ENCODE peak calls at places on chromosomes 2 and 18, in eight cellular contexts. M is astrocyte, W is esophagus squamous epithelium, V is suprapubic skin, D is transverse colon, Z is mesendoderm, U is left ventricle myocardium inferior, L is heart right ventricle. N is an unnamed sample. For H3K4me1, the result is how much of the 10 kb centered on the place peaks cover.

GRCh38 chr2:150520887-150521664 is 33.6 kb upstream of the RND3 start:
- DNase-seq in V (no peak), W (no peak), D (no peak), Z (no peak), U (no peak), M (peak), L (no peak), N (peak)

GRCh38 chr2:191114403-191114886 is 36.3 kb downstream of the STAT4 start:
- DNase-seq in W (no peak), M (no peak), L (no peak), U (no peak), D (no peak), Z (no peak), V (no peak), N (no peak)

GRCh38 chr18:77157312-77157711 is 24.7 kb upstream of the MBP start:
- DNase-seq in U (no peak), W (no peak), L (no peak), D (no peak), M (no peak), V (no peak), Z (no peak), N (no peak)

GRCh38 chr2:28681216-28681981 is 70.2 kb upstream of the PPP1CB start:
- DNase-seq in D (no peak), L (no peak), Z (no peak), M (peak), W (no peak), V (no peak), U (no peak), N (peak)

GRCh38 chr2:159201321-159202063 is 85.0 kb downstream of the WDSUB1 start:
- DNase-seq in L (no peak), W (no peak), D (no peak), U (no peak), V (no peak), Z (no peak), M (no peak), N (no peak)

GRCh38 chr2:105455488-105455991 is 56.7 kb upstream of the FHL2 start:
- DNase-seq in U (no peak), W (no peak), M (peak), V (no peak), D (peak), Z (peak), L (no peak), N (peak)

GRCh38 chr2:69804416-69804815 is 25.0 kb upstream of the GMCL1 start:
- DNase-seq in L (no peak), V (no peak), Z (no peak), W (no peak), U (no peak), D (no peak), M (no peak), N (no peak)

GRCh38 chr2:140929866-140930265 is 1201.0 kb downstream of the LRP1B start:
- DNase-seq in V (no peak), U (no peak), M (no peak), Z (no peak), W (no peak), D (no peak), L (no peak), N (no peak)

GRCh38 chr18:7366597-7366996 is 135.7 kb downstream of the LRRC30 start:
- DNase-seq in M (no peak), L (no peak), D (no peak), U (no peak), V (no peak), W (no peak), Z (no peak), N (no peak)

GRCh38 chr2:46939596-46940359 is 24.2 kb upstream of the MCFD2 start:
- DNase-seq in V (no peak), M (no peak), Z (peak), U (no peak), W (no peak), L (no peak), D (no peak), N (no peak)

GRCh38 chr2:66577331-66578041 is 142.6 kb downstream of the MEIS1 start:
- DNase-seq in U (no peak), Z (peak), V (no peak), W (no peak), D (no peak), M (no peak), L (peak), N (no peak)

GRCh38 chr18:48831113-48831759 is 119.5 kb downstream of the SMAD7 start:
- DNase-seq in L (no peak), V (peak), D (no peak), Z (no peak), W (no peak), M (no peak), U (no peak), N (no peak)

GRCh38 chr18:58856881-58857280 is 7.8 kb upstream of the ZNF532 start:
- DNase-seq in L (no peak), W (no peak), V (no peak), D (no peak), Z (no peak), U (no peak), M (no peak), N (no peak)

GRCh38 chr18:6920099-6920955 is 190.8 kb downstream of the ARHGAP28 start:
- DNase-seq in Z (peak), L (no peak), U (no peak), V (no peak), W (no peak), D (peak), M (peak), N (peak)

GRCh38 chr2:145547620-145548019 is 1027.7 kb upstream of the ZEB2 start:
- DNase-seq in U (no peak), W (no peak), V (no peak), D (no peak), Z (no peak), L (no peak), M (no peak), N (peak)

GRCh38 chr2:238914648-238915015 is 66.7 kb downstream of the TWIST2 start:
- DNase-seq in U (no peak), V (no peak), D (no peak), Z (no peak), L (no peak), W (no peak), M (peak), N (no peak)

GRCh38 chr2:86671304-86671981 is 47.8 kb upstream of the RNF103 start:
- DNase-seq in Z (peak), V (no peak), U (no peak), D (no peak), W (no peak), L (no peak), M (peak), N (peak)

GRCh38 chr2:175837046-175837445 is 165.0 kb downstream of the LNPK start:
- DNase-seq in L (no peak), Z (peak), M (peak), W (no peak), U (no peak), D (no peak), V (no peak), N (no peak)

GRCh38 chr2:28250006-28250405 is 142.7 kb upstream of the FOSL2 start:
- DNase-seq in D (no peak), W (no peak), L (no peak), U (no peak), Z (peak), V (no peak), M (peak), N (no peak)

GRCh38 chr2:144147356-144147755 is 372.6 kb downstream of the ZEB2 start:
- DNase-seq in Z (no peak), D (no peak), V (no peak), L (no peak), W (no peak), U (no peak), M (no peak), N (no peak)

GRCh38 chr2:110679337-110679707 is 1.5 kb upstream of the BUB1 start:
- DNase-seq in M (peak), W (no peak), D (no peak), U (no peak), L (no peak), Z (no peak), V (no peak), N (peak)

GRCh38 chr2:109382236-109382930 is 231.4 kb downstream of the SEPTIN10 start:
- DNase-seq in D (no peak), M (no peak), V (peak), U (no peak), L (no peak), Z (peak), W (no peak), N (no peak)

GRCh38 chr2:40488101-40488598 is 36.3 kb upstream of the SLC8A1 start:
- DNase-seq in D (no peak), Z (peak), U (no peak), L (no peak), M (no peak), V (no peak), W (no peak), N (peak)

GRCh38 chr2:86440631-86441391 is at the start of gene KDM3A:
- DNase-seq in Z (peak), U (peak), D (peak), M (peak), W (peak), V (peak), L (peak), N (peak)

GRCh38 chr2:240479111-240479501 is 43.6 kb downstream of the GPC1 start:
- DNase-seq in U (no peak), Z (no peak), D (no peak), W (no peak), V (peak), M (no peak), L (no peak), N (no peak)

GRCh38 chr2:113977060-113977659 is 87.3 kb downstream of the ACTR3 start:
- DNase-seq in D (no peak), Z (no peak), V (no peak), W (no peak), U (no peak), M (no peak), L (no peak), N (no peak)

GRCh38 chr2:212979046-212979612 is 172.3 kb downstream of the IKZF2 start:
- DNase-seq in M (no peak), L (no peak), W (no peak), U (no peak), V (no peak), Z (no peak), D (no peak), N (no peak)

GRCh38 chr18:37457337-37457736 is 108.3 kb downstream of the CELF4 start:
- DNase-seq in W (no peak), D (no peak), U (no peak), L (no peak), M (no peak), V (no peak), Z (no peak), N (no peak)

GRCh38 chr18:57743008-57743407 is 60.1 kb downstream of the ATP8B1 start:
- DNase-seq in W (no peak), L (no peak), U (no peak), V (no peak), Z (no peak), D (no peak), M (peak), N (peak)

GRCh38 chr18:49972535-49972934 is 159.2 kb upstream of the ACAA2 start:
- DNase-seq in L (no peak), V (peak), M (no peak), U (no peak), W (no peak), D (no peak), Z (no peak), N (no peak)

GRCh38 chr2:147937744-147938349 is 82.7 kb downstream of the ORC4 start:
- DNase-seq in M (no peak), D (no peak), L (no peak), Z (peak), W (no peak), U (no peak), V (no peak), N (peak)

GRCh38 chr2:120715356-120715755 is 20.3 kb upstream of the GLI2 start:
- DNase-seq in D (no peak), M (no peak), L (no peak), V (peak), Z (no peak), U (no peak), W (no peak), N (no peak)

GRCh38 chr2:105886029-105886454 is 141.3 kb downstream of the NCK2 start:
- DNase-seq in Z (no peak), V (no peak), W (no peak), M (peak), L (no peak), D (no peak), U (no peak), N (no peak)

GRCh38 chr2:38690499-38691420 is 24.8 kb downstream of the GALM start:
- DNase-seq in W (no peak), V (no peak), Z (peak), L (no peak), M (peak), D (peak), U (no peak), N (peak)

GRCh38 chr2:207341816-207342215 is 176.1 kb upstream of the KLF7 start:
- DNase-seq in Z (peak), W (no peak), V (no peak), M (no peak), L (no peak), D (no peak), U (no peak), N (no peak)

GRCh38 chr2:221572821-221573429 is 821 bp upstream of the EPHA4 start:
- DNase-seq in V (no peak), Z (no peak), M (peak), L (peak), U (peak), D (peak), W (no peak), N (peak)

GRCh38 chr2:100880730-100881129 is 60.8 kb downstream of the NPAS2 start:
- DNase-seq in D (no peak), U (no peak), W (no peak), Z (no peak), L (no peak), M (no peak), V (no peak), N (peak)

GRCh38 chr2:7773362-7773973 is 856.3 kb downstream of the RNF144A start:
- DNase-seq in D (no peak), Z (peak), U (no peak), M (peak), W (no peak), V (no peak), L (no peak), N (no peak)

GRCh38 chr2:7774481-7774880 is 857.3 kb downstream of the RNF144A start:
- DNase-seq in W (no peak), M (no peak), D (no peak), V (no peak), U (no peak), L (no peak), Z (no peak), N (no peak)

GRCh38 chr2:7771781-7772180 is 854.6 kb downstream of the RNF144A start:
- DNase-seq in U (no peak), Z (no peak), D (no peak), L (no peak), M (no peak), V (no peak), W (no peak), N (no peak)

GRCh38 chr2:7777668-7778067 is 860.5 kb downstream of the RNF144A start:
- DNase-seq in D (no peak), L (no peak), Z (peak), W (no peak), V (no peak), U (no peak), M (no peak), N (no peak)

GRCh38 chr2:7773974-7774365 is 856.8 kb downstream of the RNF144A start:
- DNase-seq in D (no peak), U (no peak), L (no peak), M (no peak), V (no peak), Z (no peak), W (no peak), N (no peak)
- H3K4me1 ChIP-seq in D (under half), U (under half), L (under half), M (under half), V (under half), Z (under half), W (under half), N (under half)

DNA sequence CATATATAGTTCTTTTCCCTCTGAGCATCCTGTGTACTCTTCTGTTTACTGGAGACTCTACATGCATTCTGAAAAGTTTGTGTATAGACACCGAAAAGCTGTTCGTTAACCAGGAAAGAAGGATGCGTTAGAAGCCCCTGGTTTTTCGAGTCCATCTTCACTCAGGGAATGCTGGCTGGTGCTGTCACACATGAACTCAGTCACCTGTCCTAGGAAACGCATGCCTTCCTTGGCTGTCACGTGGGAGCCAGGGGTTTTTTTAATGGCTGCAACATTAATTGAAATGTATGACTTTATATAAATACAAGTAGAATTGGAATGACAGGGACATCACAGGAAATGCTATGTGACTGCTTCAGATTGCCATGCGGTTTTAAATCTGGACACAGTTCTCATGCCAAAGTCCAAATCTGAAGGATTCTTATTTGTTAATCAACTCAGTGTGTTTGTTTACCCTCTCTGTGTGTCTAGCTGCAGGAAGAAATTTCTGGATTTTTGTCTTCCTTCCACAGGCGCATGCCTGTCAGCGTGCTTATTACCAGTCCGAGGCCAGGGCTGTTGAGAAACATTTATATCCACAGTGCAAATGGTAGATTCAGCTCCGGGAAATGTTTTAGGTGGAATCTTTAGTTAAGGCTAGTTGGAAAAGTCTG is 2.6 kb downstream of the RAMP1 start:
- DNase-seq in L (no peak), D (no peak), M (no peak), W (no peak), V (no peak), U (no peak), Z (no peak), N (no peak)
- H3K4me1 ChIP-seq in L (under half), D (under half), M (under half), W (half or more), V (under half), U (half or more), Z (under half), N (under half)

GRCh38 chr18:59900222-59901128 is 679 bp downstream of the PMAIP1 start:
- DNase-seq in U (peak), L (no peak), D (peak), V (no peak), M (peak), Z (peak), W (no peak), N (peak)
- H3K4me1 ChIP-seq in U (under half), L (under half), D (under half), V (under half), M (under half), Z (under half), W (half or more), N (under half)

GRCh38 chr18:61608306-61608705 is 275.1 kb downstream of the CDH20 start:
- DNase-seq in D (no peak), Z (no peak), M (no peak), V (no peak), U (no peak), L (no peak), W (no peak), N (peak)
- H3K4me1 ChIP-seq in D (under half), Z (under half), M (under half), V (under half), U (under half), L (under half), W (under half), N (half or more)

DNA sequence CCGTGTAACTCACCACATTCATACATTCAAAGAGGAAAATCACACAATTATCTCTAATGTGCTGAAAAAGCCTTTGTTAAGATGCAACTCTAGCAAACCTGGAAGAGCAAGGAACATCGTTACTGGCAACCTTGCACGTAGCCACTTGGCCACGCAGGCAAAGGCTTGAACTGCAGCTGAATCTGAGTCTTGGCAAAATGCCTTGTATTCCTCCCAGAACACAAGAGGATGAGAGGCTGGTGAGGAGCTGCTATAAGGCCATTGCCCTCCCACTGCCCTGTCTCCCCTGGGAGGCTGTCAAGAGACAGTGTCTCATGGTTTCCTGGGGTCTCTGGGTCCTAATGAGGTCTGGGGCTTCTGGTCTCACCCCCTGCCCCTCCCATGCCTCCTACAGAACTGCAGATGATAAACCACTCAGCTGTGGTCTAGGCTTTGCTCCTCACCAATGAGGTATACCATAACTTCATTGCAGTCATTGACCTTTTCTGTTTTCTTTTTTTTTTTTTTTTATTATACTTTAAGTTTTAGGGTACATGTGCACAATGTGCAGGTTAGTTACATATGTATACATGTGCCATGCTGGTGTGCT is 141.4 kb downstream of the SPP2 start:
- DNase-seq in D (no peak), U (no peak), M (peak), W (no peak), V (no peak), L (no peak), Z (peak), N (no peak)
- H3K4me1 ChIP-seq in D (under half), U (under half), M (under half), W (under half), V (under half), L (under half), Z (under half), N (under half)

GRCh38 chr2:98914713-98915580 is 21.1 kb downstream of the CRACDL start:
- DNase-seq in U (no peak), L (no peak), W (no peak), V (peak), Z (no peak), D (no peak), M (no peak), N (no peak)
- H3K4me1 ChIP-seq in U (under half), L (under half), W (half or more), V (under half), Z (under half), D (under half), M (under half), N (under half)

DNA sequence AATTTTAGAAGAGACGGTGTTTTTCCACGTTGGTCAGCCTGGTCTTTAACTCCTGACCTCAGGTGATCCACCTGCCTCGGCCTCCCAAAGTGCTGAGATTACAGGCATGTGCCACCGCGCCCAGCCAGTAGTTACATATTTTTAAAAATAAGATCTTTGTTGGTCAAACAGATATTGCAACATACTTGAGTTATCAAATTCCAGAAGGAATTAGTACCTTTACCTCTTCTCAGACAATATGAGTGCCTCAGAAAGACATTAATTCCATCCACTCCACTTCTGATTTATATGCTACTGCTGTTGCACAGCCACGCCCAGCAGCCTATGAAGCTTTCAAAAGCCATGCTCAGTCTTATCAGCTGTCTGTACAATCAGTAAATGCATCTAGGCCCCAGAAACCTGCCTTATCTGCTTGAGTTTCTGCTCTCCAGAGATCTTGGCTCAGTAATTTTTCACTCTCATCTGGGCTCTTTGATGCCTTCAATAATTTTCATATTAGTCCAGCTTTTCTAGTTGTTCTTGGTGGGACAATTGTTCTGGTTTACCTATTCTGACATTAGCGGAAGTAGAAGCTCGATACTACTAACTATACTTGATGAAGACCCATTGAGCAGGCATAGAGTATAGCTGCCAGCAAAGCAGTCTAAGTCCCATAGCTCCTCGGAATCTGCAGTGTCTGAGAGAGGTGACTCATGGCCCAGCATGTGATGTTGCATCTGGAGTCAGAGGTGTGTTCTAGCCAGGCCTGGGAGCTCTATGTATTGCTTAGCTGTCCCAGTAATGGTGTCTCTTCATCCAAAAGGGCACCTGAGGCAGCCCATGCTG is 47.7 kb downstream of the MEX3C start:
- DNase-seq in W (no peak), V (no peak), L (no peak), D (no peak), U (no peak), M (peak), Z (peak), N (no peak)
- H3K4me1 ChIP-seq in W (under half), V (under half), L (under half), D (under half), U (under half), M (under half), Z (under half), N (under half)